ENCODE peak calls at places on chromosomes 12 and 14, in five cellular contexts. J, W, H, G and K are unnamed samples.

GRCh38 chr12:126362964-126363363 is 1297.7 kb downstream of the AACS start:
- DNase-seq in J (no peak), W (no peak), H (no peak), G (no peak), K (no peak)

GRCh38 chr12:108313609-108314331 is 25.3 kb downstream of the CMKLR1 start:
- DNase-seq in J (no peak), W (no peak), H (peak; percentile 39), G (no peak), K (no peak)

GRCh38 chr12:68750506-68750905 is 4.5 kb downstream of the SLC35E3 start:
- DNase-seq in J (no peak), W (no peak), H (no peak), G (no peak), K (no peak)

GRCh38 chr12:57093412-57094193 is 4.7 kb downstream of the NAB2 start:
- DNase-seq in J (peak; percentile 57), W (peak; percentile 86), H (peak; percentile 83), G (peak; percentile 84), K (peak; percentile 88)

GRCh38 chr12:110971189-110971920 is 51.0 kb upstream of the MYL2 start:
- DNase-seq in J (no peak), W (no peak), H (no peak), G (no peak), K (no peak)

GRCh38 chr14:74262076-74262475 is 22.8 kb downstream of the VSX2 start:
- DNase-seq in J (no peak), W (no peak), H (no peak), G (no peak), K (no peak)

GRCh38 chr14:23727566-23728335 is 91.6 kb downstream of the DHRS2 start:
- DNase-seq in J (no peak), W (peak; percentile 42), H (no peak), G (no peak), K (peak; percentile 52)

GRCh38 chr12:42097971-42098370 is 46.7 kb downstream of the GXYLT1 start:
- DNase-seq in J (no peak), W (peak; percentile 47), H (no peak), G (no peak), K (no peak)

GRCh38 chr12:88450130-88450529 is 130.1 kb downstream of the KITLG start:
- DNase-seq in J (no peak), W (peak; percentile 23), H (no peak), G (no peak), K (no peak)

DNA sequence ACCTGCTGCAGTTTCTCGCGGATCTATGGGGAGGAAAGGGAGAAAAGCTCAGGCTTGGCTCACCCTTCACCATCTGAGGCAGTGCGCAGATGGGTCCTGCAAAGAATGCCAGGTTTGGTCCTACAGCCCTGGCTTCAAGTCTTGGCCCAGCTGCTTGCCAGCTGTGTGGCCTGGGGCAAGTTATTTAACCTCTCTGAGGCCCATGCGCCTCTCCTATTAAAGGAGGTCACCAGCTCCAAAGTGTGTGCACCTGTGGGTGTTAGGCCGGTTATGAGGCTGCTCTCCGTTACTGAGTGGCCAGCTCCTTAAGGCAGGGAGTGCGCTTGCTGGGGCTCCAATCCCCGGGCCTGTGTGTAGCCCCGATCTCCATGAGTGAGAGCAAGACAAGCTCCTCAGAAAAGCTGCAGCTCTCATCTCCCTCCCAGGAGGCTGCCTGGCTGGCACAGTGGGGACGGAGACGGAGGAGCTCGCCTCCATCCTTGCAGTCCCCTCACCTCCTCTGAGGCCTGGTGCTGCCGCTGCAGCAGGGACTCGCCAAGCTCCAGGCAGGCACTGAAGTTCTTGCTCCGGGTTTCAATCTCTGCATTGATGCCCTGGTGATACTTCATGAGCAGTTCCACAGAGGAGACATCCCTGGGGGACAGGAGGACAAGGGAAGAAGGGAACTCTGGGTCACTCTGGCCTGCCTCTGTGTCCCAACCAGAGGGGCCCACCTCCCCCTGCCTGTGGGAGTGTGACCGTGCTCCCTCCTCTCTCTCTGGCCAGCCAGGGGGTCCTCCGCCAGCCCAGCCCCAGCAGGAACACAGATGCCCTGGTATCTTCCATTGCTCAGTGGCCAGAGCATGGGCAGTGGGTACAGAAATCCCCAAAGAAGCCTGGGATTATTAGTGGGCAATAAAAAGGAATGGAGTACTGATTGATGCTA is 65.1 kb downstream of the PLEKHG3 start:
- DNase-seq in J (no peak), W (no peak), H (no peak), G (no peak), K (no peak)
- H3K4me3 ChIP-seq in J (no peak overlapping the region), W (no peak overlapping the region), H (no peak overlapping the region), G (no peak overlapping the region), K (no peak overlapping the region)

GRCh38 chr12:53696285-53696654 is 20.4 kb upstream of the ATP5MC2 start:
- DNase-seq in J (no peak), W (peak; percentile 90), H (peak; percentile 63), G (no peak), K (peak; percentile 59)

GRCh38 chr12:53695148-53696138 is 19.6 kb upstream of the ATP5MC2 start:
- DNase-seq in J (peak; percentile 10), W (peak; percentile 69), H (no peak), G (no peak), K (peak; percentile 54)

GRCh38 chr12:53698948-53699672 is 23.2 kb upstream of the ATP5MC2 start:
- DNase-seq in J (no peak), W (no peak), H (no peak), G (no peak), K (no peak)

GRCh38 chr12:53696655-53697321 is 20.9 kb upstream of the ATP5MC2 start:
- DNase-seq in J (no peak), W (no peak), H (no peak), G (no peak), K (no peak)

DNA sequence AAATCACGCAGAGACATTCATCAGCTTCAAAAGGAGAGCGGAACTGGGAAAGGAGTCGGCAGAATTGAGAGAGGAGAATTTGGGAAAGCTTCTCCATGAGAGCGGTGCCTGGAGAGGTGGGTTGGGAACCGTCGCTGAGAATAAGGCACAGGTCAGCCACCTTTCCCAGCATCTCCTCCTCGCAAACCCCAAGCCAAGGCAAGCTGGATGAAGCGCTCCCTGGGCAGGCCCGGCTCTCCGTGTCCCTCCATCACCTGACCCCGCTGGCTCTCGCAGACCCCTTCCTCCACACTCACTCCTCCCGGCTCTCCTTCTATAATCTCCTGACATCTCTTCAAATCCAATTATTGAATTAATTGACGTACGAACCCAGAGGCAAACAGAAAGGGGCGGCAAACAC is 18.9 kb upstream of the ATP5MC2 start:
- DNase-seq in J (no peak), W (no peak), H (no peak), G (no peak), K (no peak)
- H3K4me3 ChIP-seq in J (peak overlapping the region; percentile 26), W (no peak overlapping the region), H (no peak overlapping the region), G (peak overlapping the region; percentile 34), K (no peak overlapping the region)

DNA sequence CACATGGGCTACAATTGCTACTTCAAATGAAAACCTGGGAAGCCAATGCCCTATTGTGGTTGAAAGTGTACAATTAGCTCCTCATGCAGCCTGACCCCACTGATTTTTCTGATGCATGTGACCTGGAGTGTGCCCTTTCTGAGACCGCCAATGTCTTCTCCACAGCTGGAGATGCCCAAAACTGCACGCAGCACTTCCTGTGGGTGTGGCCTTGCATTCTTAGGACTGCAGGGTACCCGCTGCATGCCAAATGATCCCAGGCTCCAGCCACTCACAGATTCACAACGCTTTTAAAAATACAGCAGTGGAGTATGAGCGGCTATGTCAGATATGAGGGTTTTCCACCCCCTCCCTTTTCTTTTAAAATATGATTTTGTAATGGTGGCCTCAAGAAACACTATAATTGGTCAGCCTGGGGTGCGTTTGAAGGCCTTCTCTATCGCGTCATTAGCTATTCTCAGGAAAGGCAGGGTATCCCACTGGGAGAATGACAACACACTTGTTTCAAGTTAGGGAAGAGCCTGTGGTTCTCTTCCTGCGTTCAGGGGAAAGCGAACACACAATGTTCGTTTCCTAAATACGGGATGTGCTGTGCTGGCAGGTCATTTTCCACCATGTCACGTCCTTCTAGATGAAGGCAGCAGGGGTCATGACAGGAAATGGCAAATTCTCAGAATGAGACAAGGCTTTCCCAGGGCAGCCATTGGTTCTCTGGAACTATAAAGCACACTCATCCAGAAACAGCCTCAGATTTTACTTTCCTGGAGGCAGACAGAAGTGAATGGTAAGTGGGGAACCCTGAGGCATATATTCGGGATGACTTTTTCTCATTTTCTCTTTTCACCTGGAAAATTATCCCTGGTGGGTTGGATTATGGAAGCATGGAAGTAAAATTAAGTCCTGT is at the start of gene APOLD1:
- DNase-seq in J (no peak), W (peak; percentile 34), H (peak; percentile 83), G (no peak), K (no peak)
- H3K4me3 ChIP-seq in J (peak within 1 kb of the TSS; percentile 70), W (peak within 1 kb of the TSS; percentile 56), H (peak within 1 kb of the TSS; percentile 72), G (peak within 1 kb of the TSS; percentile 59), K (peak within 1 kb of the TSS; percentile 63)

GRCh38 chr12:92814584-92814983 is 111.8 kb downstream of the PLEKHG7 start:
- DNase-seq in J (no peak), W (no peak), H (no peak), G (no peak), K (no peak)
- H3K4me3 ChIP-seq in J (no peak overlapping the region), W (no peak overlapping the region), H (no peak overlapping the region), G (no peak overlapping the region), K (no peak overlapping the region)

GRCh38 chr12:52691076-52691764 is 11.0 kb upstream of the KRT1 start:
- DNase-seq in J (peak; percentile 57), W (no peak), H (no peak), G (peak; percentile 28), K (no peak)
- H3K4me3 ChIP-seq in J (peak overlapping the region; percentile 44), W (no peak overlapping the region), H (peak overlapping the region; percentile 23), G (peak overlapping the region; percentile 34), K (no peak overlapping the region)